ENCODE peak calls at places on chromosomes 3 and 15, in five cellular contexts. Q, N, V, O and M are unnamed samples.

GRCh38 chr3:196181127-196181546 is 30.1 kb downstream of the ZDHHC19 start:
- DNase-seq in V (peak; percentile 60), O (no peak), N (no peak), Q (no peak), M (peak; percentile 67)

GRCh38 chr3:172298247-172298646 is 150.0 kb downstream of the GHSR start:
- DNase-seq in O (no peak), V (no peak), N (no peak), Q (no peak), M (no peak)

GRCh38 chr3:133574260-133574881 is 885 bp downstream of the CDV3 start:
- DNase-seq in Q (peak; percentile 66), V (peak; percentile 90), N (no peak), O (peak; percentile 74), M (peak; percentile 96)

GRCh38 chr3:126541628-126542339 is 16.9 kb downstream of the C3orf22 start:
- DNase-seq in Q (peak; percentile 27), N (peak; percentile 91), V (no peak), O (no peak), M (peak; percentile 77)

GRCh38 chr15:98727115-98728040 is 79.0 kb downstream of the IGF1R start:
- DNase-seq in N (peak; percentile 99), O (peak; percentile 70), V (no peak), Q (peak; percentile 88), M (no peak)

GRCh38 chr15:41562784-41563198 is 3.8 kb downstream of the TYRO3 start:
- DNase-seq in O (no peak), N (no peak), V (no peak), Q (peak; percentile 54), M (no peak)

GRCh38 chr3:104388624-104389023 is 978.1 kb upstream of the ALCAM start:
- DNase-seq in N (no peak), V (no peak), Q (no peak), O (no peak), M (no peak)

GRCh38 chr3:197997936-197998335 is 37.9 kb downstream of the LMLN start:
- DNase-seq in N (no peak), V (no peak), Q (no peak), O (no peak), M (no peak)

GRCh38 chr15:77643764-77644163 is 11.1 kb upstream of the LINGO1 start:
- DNase-seq in N (no peak), V (no peak), O (no peak), Q (no peak), M (no peak)

GRCh38 chr15:22735781-22736180 is 50.7 kb upstream of the NIPA1 start:
- DNase-seq in V (no peak), Q (no peak), O (no peak), N (no peak), M (no peak)

GRCh38 chr15:28861031-28861534 is 12.6 kb upstream of the GOLGA6L7 start:
- DNase-seq in Q (no peak), N (no peak), V (no peak), O (no peak), M (no peak)

GRCh38 chr15:88905576-88905975 is 7.6 kb downstream of the MFGE8 start:
- DNase-seq in Q (no peak), V (no peak), O (no peak), N (peak; percentile 52), M (peak; percentile 61)

GRCh38 chr3:112321867-112322652 is 10.9 kb upstream of the CD200 start:
- DNase-seq in V (no peak), N (no peak), Q (no peak), O (no peak), M (no peak)

GRCh38 chr15:66496951-66497501 is 536 bp downstream of the SNAPC5 start:
- DNase-seq in Q (no peak), N (no peak), O (peak; percentile 21), V (no peak), M (no peak)

GRCh38 chr15:81297147-81297572 is 26.8 kb downstream of the STARD5 start:
- DNase-seq in V (no peak), O (no peak), N (no peak), Q (no peak), M (peak; percentile 85)

GRCh38 chr3:27628029-27628750 is 93.9 kb downstream of the EOMES start:
- DNase-seq in V (no peak), Q (no peak), O (no peak), N (no peak), M (no peak)

GRCh38 chr15:80059786-80060489 is 462 bp downstream of the ZFAND6 start:
- DNase-seq in O (no peak), N (no peak), Q (peak; percentile 66), V (no peak), M (no peak)

GRCh38 chr15:62769604-62770003 is 272.9 kb upstream of the TPM1 start:
- DNase-seq in N (no peak), V (no peak), Q (no peak), O (no peak), M (no peak)

GRCh38 chr3:124492824-124493223 is 237.4 kb upstream of the UMPS start:
- DNase-seq in V (peak; percentile 13), Q (no peak), N (no peak), O (peak; percentile 85), M (no peak)

GRCh38 chr15:27427386-27427785 is 456.4 kb downstream of the GABRG3 start:
- DNase-seq in Q (no peak), N (no peak), O (no peak), V (no peak), M (no peak)

GRCh38 chr3:197154-197855 is 742 bp downstream of the CHL1 start:
- DNase-seq in Q (peak; percentile 40), N (peak; percentile 85), V (no peak), O (peak; percentile 12), M (peak; percentile 75)

GRCh38 chr3:123559040-123559861 is 25.6 kb downstream of the HACD2 start:
- DNase-seq in Q (no peak), O (peak; percentile 56), V (peak; percentile 66), N (no peak), M (no peak)

GRCh38 chr15:31128919-31129768 is 27.6 kb upstream of the TRPM1 start:
- DNase-seq in V (peak; percentile 80), O (peak; percentile 85), Q (peak; percentile 88), N (no peak), M (peak; percentile 95)

GRCh38 chr3:14145670-14146380 is 21.0 kb downstream of the TMEM43 start:
- DNase-seq in V (no peak), O (no peak), Q (peak; percentile 31), N (no peak), M (no peak)

GRCh38 chr3:14147617-14148016 is 22.8 kb downstream of the TMEM43 start:
- DNase-seq in V (no peak), Q (no peak), N (no peak), O (no peak), M (peak; percentile 21)

GRCh38 chr3:14145236-14145635 is 20.4 kb downstream of the TMEM43 start:
- DNase-seq in O (no peak), V (no peak), Q (peak; percentile 29), N (no peak), M (no peak)

GRCh38 chr3:14147063-14147435 is 22.2 kb downstream of the TMEM43 start:
- DNase-seq in N (no peak), O (no peak), V (no peak), Q (peak; percentile 25), M (no peak)

DNA sequence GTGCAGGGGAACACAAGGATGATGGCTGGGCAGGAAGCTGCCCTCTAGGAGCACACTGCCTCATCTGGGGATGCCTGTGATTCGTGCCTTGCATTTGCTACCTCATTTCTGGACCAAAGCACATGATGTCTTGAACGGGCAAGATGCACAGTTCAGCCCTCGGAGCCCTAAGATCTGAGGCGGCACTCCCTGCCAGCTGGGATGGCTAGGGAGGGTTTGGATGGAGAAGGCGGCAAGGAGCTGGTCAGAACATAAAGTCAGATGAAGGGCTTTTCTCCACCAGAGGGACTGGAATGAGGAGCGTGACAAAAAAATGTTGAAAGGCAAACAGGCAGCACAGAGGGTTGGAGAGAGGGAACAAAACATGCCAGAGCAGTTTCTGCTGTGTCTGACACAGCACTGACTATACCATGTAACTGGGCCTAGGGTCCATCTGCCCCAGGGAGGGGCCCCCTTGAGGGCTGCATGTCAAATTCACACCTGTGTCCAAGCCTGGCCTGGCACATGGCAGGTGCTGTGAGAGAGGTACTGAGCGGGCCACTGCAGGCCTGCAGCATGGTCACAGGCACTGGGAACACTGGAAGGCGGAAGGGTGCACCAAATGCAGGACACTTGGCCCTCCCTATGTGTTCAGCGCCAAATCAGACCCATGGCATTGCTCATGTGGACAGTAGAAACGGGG is 21.7 kb downstream of the TMEM43 start:
- DNase-seq in V (no peak), O (no peak), Q (peak; percentile 28), N (no peak), M (peak; percentile 72)
- TF ChIP-seq CTCF in V (no peak), O (no peak), Q (no peak), N (no peak), M (no peak)

GRCh38 chr15:68252925-68253534 is 23.5 kb upstream of the CLN6 start:
- DNase-seq in V (peak; percentile 81), Q (no peak), O (peak; percentile 70), N (no peak), M (no peak)
- TF ChIP-seq CTCF in V (peak; percentile 79), Q (peak; percentile 76), O (peak; percentile 78), N (peak; percentile 90), M (peak; percentile 80)

DNA sequence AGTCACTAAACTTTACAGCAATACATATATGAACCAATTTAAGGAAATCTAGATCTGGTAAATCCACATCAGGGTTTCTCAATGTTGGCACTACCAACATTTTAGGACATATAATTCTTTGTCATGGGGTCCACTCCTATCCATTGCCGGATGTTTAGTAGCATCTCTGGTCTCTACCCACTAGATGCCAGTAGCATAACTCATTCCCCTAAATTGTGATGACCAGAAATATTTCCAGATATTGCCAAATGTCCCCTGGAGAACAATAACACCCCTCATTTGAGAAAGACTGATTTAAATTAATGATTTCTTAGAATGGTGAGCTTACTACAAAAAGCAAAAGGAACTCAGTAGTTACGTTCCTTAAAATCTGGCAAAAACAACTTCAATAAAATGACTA is 23.1 kb upstream of the ANKRD28 start:
- DNase-seq in V (no peak), Q (no peak), N (no peak), O (no peak), M (no peak)
- TF ChIP-seq CTCF in V (no peak), Q (no peak), N (peak; percentile 30), O (no peak), M (no peak)

GRCh38 chr3:58218904-58219303 is 8.1 kb upstream of the DNASE1L3 start:
- DNase-seq in V (peak; percentile 78), Q (no peak), O (no peak), N (no peak), M (no peak)

GRCh38 chr3:58217209-58217811 is 6.5 kb upstream of the DNASE1L3 start:
- DNase-seq in V (peak; percentile 82), N (no peak), O (peak; percentile 68), Q (peak; percentile 45), M (peak; percentile 88)

GRCh38 chr3:58216496-58217197 is 5.9 kb upstream of the DNASE1L3 start:
- DNase-seq in V (no peak), O (no peak), Q (no peak), N (no peak), M (no peak)

GRCh38 chr3:58214484-58215316 is 3.9 kb upstream of the DNASE1L3 start:
- DNase-seq in V (peak; percentile 90), N (no peak), Q (no peak), O (no peak), M (peak; percentile 88)

DNA sequence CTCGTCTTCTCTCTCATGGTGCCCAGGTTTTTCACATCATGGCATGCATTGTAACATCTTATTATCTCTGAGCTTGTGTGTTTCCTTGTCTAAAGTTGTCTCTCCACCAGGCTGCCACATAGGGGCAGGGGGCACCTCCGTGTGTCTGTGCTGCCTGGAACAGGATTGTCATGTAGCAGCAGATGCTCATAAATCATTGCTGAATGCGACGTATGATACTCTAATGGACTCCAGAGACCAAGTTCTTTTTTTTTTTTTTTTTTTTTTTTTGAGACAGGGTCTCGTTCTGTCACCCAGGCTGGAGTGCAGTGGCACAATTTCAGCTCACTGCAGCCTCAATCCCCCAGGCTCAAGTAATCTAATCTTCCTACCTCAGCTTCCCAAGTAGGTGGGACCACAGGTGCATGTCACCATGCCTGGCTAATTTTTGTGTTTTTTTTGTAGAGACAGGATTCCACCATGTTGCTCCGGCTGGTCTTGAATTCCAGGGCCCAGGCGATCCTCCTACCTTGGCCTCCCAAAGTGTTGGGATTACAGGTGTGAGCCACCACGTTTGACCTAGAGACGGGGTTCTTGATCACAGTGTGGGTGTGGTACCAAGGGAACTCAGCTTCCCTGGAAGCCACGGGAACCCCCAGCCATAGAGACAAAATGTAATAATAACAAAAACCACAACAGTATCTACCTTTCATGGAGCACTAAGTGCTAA is 4.7 kb upstream of the DNASE1L3 start:
- DNase-seq in V (no peak), O (no peak), Q (no peak), N (no peak), M (no peak)
- TF ChIP-seq CTCF in V (no peak), O (no peak), Q (no peak), N (no peak), M (no peak)